ENCODE peak calls at places on chromosomes 2 and 18, in eight cellular contexts. A is type B pancreatic cell; M is fibroblast of the aortic adventitia; H is CD8-positive, alpha-beta T cell; T is epithelial cell of esophagus; I is fibroblast of lung; E is fibroblast of mammary gland; F is fibroblast of pulmonary artery. Z is an unnamed sample.

GRCh38 chr2:111924617-111925107 is 26.3 kb downstream of the MERTK start:
- DNase-seq in I (no peak), H (no peak), M (no peak), E (no peak), T (no peak), A (no peak), F (no peak), Z (no peak)

GRCh38 chr2:96906719-96907404 is 37.0 kb upstream of the SEMA4C start:
- DNase-seq in M (peak), I (peak), F (no peak), A (no peak), T (no peak), E (peak), H (no peak), Z (no peak)

GRCh38 chr2:40321224-40321623 is 130.7 kb downstream of the SLC8A1 start:
- DNase-seq in A (no peak), F (no peak), M (no peak), E (no peak), H (no peak), T (no peak), I (no peak), Z (no peak)

GRCh38 chr2:36318547-36318946 is 37.0 kb upstream of the CRIM1 start:
- DNase-seq in E (peak), I (no peak), T (no peak), M (peak), F (peak), A (no peak), H (no peak), Z (no peak)

GRCh38 chr18:63291278-63291677 is 28.3 kb downstream of the BCL2 start:
- DNase-seq in I (no peak), T (no peak), E (no peak), F (no peak), H (no peak), A (no peak), M (no peak), Z (no peak)

GRCh38 chr2:237223208-237223861 is 137.6 kb downstream of the COPS8 start:
- DNase-seq in E (peak), I (peak), M (peak), T (peak), A (no peak), H (no peak), F (peak), Z (no peak)

GRCh38 chr2:238082151-238082550 is 18.0 kb upstream of the ESPNL start:
- DNase-seq in M (no peak), I (no peak), F (no peak), T (no peak), A (peak), H (no peak), E (no peak), Z (no peak)

GRCh38 chr18:24801011-24801410 is 340.6 kb downstream of the HRH4 start:
- DNase-seq in E (no peak), H (no peak), F (no peak), M (no peak), A (no peak), T (no peak), I (no peak), Z (no peak)

GRCh38 chr2:237453671-237454070 is 33.4 kb upstream of the MLPH start:
- DNase-seq in A (no peak), T (no peak), I (no peak), F (no peak), M (no peak), E (no peak), H (no peak), Z (no peak)

GRCh38 chr2:175595139-175595538 is 406.9 kb downstream of the LNPK start:
- DNase-seq in I (no peak), M (no peak), E (no peak), T (no peak), A (no peak), H (no peak), F (no peak), Z (no peak)

GRCh38 chr2:235859651-235860050 is 308.5 kb downstream of the GBX2 start:
- DNase-seq in H (no peak), I (no peak), E (no peak), A (no peak), T (no peak), F (peak), M (peak), Z (no peak)

GRCh38 chr18:68438983-68439382 is 275.9 kb downstream of the TMX3 start:
- DNase-seq in H (no peak), E (peak), M (peak), I (peak), A (no peak), T (peak), F (peak), Z (no peak)

GRCh38 chr2:174835797-174836255 is 71.6 kb upstream of the CHRNA1 start:
- DNase-seq in E (peak), I (peak), T (peak), H (no peak), M (peak), A (no peak), F (peak), Z (no peak)

GRCh38 chr2:237418300-237418699 is 4.3 kb upstream of the COL6A3 start:
- DNase-seq in M (peak), A (no peak), H (no peak), F (peak), E (peak), I (no peak), T (no peak), Z (no peak)

GRCh38 chr2:190763901-190764514 is 115.1 kb downstream of the NAB1 start:
- DNase-seq in A (no peak), E (peak), H (no peak), I (no peak), M (no peak), F (peak), T (peak), Z (no peak)

GRCh38 chr18:21291106-21291505 is 49.1 kb downstream of the GREB1L start:
- DNase-seq in I (no peak), H (no peak), E (no peak), F (no peak), T (peak), A (no peak), M (no peak), Z (no peak)

GRCh38 chr18:35948080-35948479 is 24.4 kb upstream of the RMP24 start:
- DNase-seq in M (no peak), E (no peak), H (no peak), A (no peak), F (no peak), I (no peak), T (no peak), Z (no peak)

GRCh38 chr2:10240161-10240681 is 62.5 kb upstream of the HPCAL1 start:
- DNase-seq in E (no peak), I (no peak), A (peak), F (no peak), M (no peak), H (no peak), T (no peak), Z (no peak)

GRCh38 chr18:55968550-55968949 is 380.6 kb upstream of the TCF4 start:
- DNase-seq in M (no peak), E (peak), F (no peak), H (no peak), T (peak), A (no peak), I (no peak), Z (no peak)

GRCh38 chr18:23067236-23067635 is 68.0 kb upstream of the CABLES1 start:
- DNase-seq in M (no peak), F (no peak), E (peak), A (no peak), T (peak), I (peak), H (no peak), Z (no peak)

GRCh38 chr2:121427187-121427689 is 103.4 kb upstream of the RNU4ATAC start:
- DNase-seq in H (no peak), T (no peak), F (peak), E (peak), I (no peak), M (peak), A (no peak), Z (no peak)

GRCh38 chr2:162926907-162927306 is 88.3 kb upstream of the KCNH7 start:
- DNase-seq in I (no peak), A (no peak), F (no peak), T (no peak), H (no peak), E (no peak), M (no peak), Z (no peak)

GRCh38 chr2:39615675-39616074 is 50.0 kb upstream of the TMEM178A start:
- DNase-seq in F (no peak), A (no peak), H (no peak), M (no peak), T (no peak), E (no peak), I (no peak), Z (no peak)

GRCh38 chr2:134683561-134684112 is 35.2 kb downstream of the TMEM163 start:
- DNase-seq in M (peak), T (peak), F (peak), I (no peak), A (no peak), E (peak), H (no peak), Z (no peak)

GRCh38 chr2:109170645-109171044 is 41.6 kb downstream of the SH3RF3 start:
- DNase-seq in E (no peak), T (no peak), I (no peak), A (no peak), M (no peak), F (no peak), H (no peak), Z (no peak)

GRCh38 chr18:62128157-62128556 is 58.7 kb downstream of the PIGN start:
- DNase-seq in M (peak), H (no peak), A (no peak), F (peak), E (peak), T (peak), I (peak), Z (no peak)

GRCh38 chr2:208142925-208143799 is 2.8 kb downstream of the CRYGB start:
- DNase-seq in T (no peak), F (no peak), A (no peak), I (no peak), M (no peak), E (no peak), H (no peak), Z (no peak)

GRCh38 chr2:1910562-1911256 is 166.4 kb upstream of the PXDN start:
- DNase-seq in I (no peak), H (no peak), A (no peak), M (peak), F (peak), E (peak), T (no peak), Z (no peak)

GRCh38 chr2:23563673-23564617 is 179.0 kb downstream of the KLHL29 start:
- DNase-seq in T (peak), A (no peak), E (peak), M (peak), I (peak), F (peak), H (no peak), Z (no peak)

GRCh38 chr2:60550151-60550983 is 3.1 kb downstream of the BCL11A start:
- DNase-seq in F (peak), M (peak), H (no peak), T (peak), A (no peak), E (peak), I (peak), Z (peak)

GRCh38 chr2:46737577-46737976 is 178.0 kb downstream of the MCFD2 start:
- DNase-seq in A (no peak), E (peak), H (no peak), F (peak), T (peak), M (peak), I (peak), Z (no peak)

GRCh38 chr2:23351388-23352141 is 33.4 kb upstream of the KLHL29 start:
- DNase-seq in I (peak), E (peak), H (no peak), T (peak), F (peak), A (peak), M (peak), Z (peak)

GRCh38 chr2:120461546-120462537 is 115.9 kb downstream of the INHBB start:
- DNase-seq in M (no peak), T (no peak), I (no peak), H (no peak), A (no peak), F (no peak), E (no peak), Z (no peak)

GRCh38 chr18:47288741-47289140 is 37.3 kb upstream of the SKOR2 start:
- DNase-seq in T (no peak), A (no peak), I (no peak), H (no peak), E (no peak), F (no peak), M (no peak), Z (no peak)

GRCh38 chr18:61173579-61173978 is 159.7 kb upstream of the CDH20 start:
- DNase-seq in H (no peak), F (no peak), A (no peak), E (no peak), T (peak), I (no peak), M (no peak), Z (no peak)

DNA sequence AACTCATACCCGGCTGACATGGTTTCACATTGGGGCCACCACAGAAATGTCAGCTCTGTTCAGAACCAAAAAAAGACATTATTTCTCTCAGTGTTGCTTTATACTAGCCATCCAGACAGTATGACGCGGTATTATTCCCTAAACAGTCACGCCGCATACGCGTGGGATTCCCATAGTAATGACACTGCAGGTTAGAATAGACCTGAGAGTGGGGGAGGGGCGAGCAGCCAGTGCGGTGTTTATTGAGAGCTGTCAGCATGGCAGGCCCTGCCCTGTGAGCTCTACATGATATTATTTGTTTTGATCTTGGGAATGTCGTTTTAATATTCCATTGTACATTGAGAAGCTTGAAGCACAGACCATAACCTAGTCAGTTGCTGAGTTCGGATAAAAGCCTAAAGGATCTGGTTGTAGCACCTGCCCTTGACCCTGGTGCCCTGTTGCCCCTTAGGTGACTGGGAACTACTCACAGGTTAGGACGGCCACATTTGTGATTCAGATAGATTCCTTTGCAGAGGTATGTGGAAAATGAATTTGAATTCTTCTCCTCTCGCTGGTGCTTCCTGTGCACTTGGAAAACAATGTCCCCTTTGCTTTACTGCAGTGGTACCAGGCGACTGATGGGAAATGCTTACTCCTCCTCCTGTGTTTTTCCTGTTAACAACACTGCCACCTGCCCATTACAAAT is 150.1 kb downstream of the ARHGAP28 start:
- DNase-seq in H (no peak), I (no peak), E (no peak), A (no peak), M (no peak), F (no peak), T (no peak), Z (no peak)
- TF ChIP-seq CTCF in H (no peak), I (no peak), E (no peak), A (no peak), M (no peak), F (no peak), T (no peak), Z (no peak)

DNA sequence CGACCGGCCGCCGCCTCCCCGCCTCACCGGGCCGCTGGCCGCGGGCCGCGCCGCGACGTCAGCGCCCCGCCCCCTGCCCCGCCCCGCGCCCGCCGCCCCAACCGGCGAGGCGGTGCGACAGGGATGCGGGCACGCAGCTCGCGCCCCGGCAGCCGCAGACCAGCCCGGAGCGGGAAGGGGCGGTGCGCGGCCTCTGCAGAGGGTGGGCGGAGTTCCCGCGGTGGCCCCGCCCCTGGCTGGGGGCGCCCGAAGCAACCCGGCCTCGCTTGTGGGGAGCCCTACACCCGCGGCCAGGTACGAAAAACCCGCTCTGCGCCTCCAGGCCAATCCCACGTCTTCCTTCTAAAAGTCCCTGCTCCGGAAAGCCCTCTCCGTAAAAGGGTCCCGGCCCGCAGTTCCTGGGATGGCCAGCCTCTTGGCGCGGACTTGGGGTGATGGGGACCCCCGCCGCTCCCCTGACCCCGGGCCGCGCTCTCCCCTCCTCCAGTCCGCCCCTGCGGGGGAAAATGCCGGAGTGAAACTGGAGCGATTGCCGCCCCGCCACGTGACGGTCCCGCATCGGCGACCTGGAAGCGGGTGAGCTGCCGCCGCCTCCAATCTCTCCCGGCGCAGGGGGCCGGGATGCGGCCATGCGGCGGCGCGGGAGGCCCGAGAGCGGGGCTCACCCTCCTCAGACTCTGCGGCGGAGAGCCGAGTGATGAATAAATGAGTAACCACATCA is at the start of gene RAB11FIP5:
- DNase-seq in M (peak), T (peak), E (peak), I (peak), A (peak), H (peak), F (peak), Z (peak)
- TF ChIP-seq CTCF in M (no peak), T (no peak), E (no peak), I (no peak), A (peak), H (no peak), F (no peak), Z (no peak)

GRCh38 chr2:45732436-45732835 is 81.0 kb downstream of the PRKCE start:
- DNase-seq in A (no peak), F (no peak), H (no peak), T (no peak), E (no peak), I (no peak), M (no peak), Z (no peak)

GRCh38 chr2:45729753-45730512 is 78.5 kb downstream of the PRKCE start:
- DNase-seq in M (no peak), H (no peak), A (no peak), T (peak), I (no peak), E (no peak), F (no peak), Z (peak)

GRCh38 chr2:45732946-45733345 is 81.5 kb downstream of the PRKCE start:
- DNase-seq in E (no peak), T (no peak), A (no peak), M (no peak), H (no peak), I (no peak), F (no peak), Z (no peak)

GRCh38 chr2:45728458-45728942 is 77.0 kb downstream of the PRKCE start:
- DNase-seq in T (no peak), F (no peak), M (no peak), H (no peak), A (no peak), E (no peak), I (no peak), Z (peak)

DNA sequence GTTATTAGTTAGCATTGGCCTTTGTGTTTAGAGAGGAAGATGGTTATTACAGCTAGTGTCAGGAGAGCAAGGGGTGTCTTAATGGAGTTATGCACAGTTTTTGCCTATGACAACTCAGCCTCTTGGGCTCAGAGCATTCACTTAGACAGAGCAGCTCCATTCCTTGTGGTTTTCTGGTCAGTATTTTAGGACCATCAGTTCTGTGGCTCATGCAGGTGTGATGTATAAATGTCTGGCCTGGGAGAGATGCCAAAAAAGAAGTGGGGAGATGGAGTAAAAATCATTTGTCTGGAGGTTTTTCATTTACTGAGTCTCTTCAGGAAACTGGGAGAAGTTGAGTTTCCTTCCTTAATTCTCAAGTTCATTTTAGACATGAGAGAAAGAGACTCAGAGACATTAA is 79.7 kb downstream of the PRKCE start:
- DNase-seq in E (no peak), F (no peak), A (no peak), I (no peak), T (no peak), M (no peak), H (no peak), Z (no peak)
- TF ChIP-seq CTCF in E (no peak), F (no peak), A (no peak), I (no peak), T (no peak), M (no peak), H (no peak), Z (no peak)

GRCh38 chr18:57910817-57911216 is 107.7 kb upstream of the ATP8B1 start:
- DNase-seq in T (no peak), H (no peak), E (no peak), M (no peak), F (no peak), A (no peak), I (no peak), Z (no peak)
- TF ChIP-seq CTCF in T (peak), H (no peak), E (peak), M (peak), F (peak), A (peak), I (peak), Z (no peak)

DNA sequence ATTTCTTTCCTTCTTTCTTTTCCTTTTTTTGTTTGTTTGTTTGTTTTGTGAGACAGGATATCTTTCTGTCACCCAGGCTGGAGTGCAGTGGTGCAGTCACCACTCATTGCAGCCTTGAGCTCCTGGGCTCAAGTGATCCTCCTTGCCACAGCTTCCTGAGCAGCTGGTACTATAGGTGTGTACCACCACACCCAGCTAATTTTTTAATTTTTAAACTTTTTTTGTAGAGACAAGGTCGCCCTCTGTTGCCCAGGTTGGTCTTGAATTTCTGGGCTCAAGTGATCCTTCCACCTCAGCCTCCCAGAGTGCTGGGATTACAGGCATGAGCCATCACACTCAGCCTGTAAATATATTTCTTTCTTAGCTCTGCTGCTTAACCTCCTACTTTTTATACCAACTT is 83.4 kb upstream of the CYP20A1 start:
- DNase-seq in E (no peak), T (no peak), H (no peak), A (no peak), F (no peak), I (no peak), M (no peak), Z (no peak)
- TF ChIP-seq CTCF in E (no peak), T (no peak), H (no peak), A (no peak), F (no peak), I (no peak), M (no peak), Z (no peak)

GRCh38 chr18:33440384-33441043 is at the start of gene CCDC178:
- DNase-seq in F (peak), E (no peak), A (peak), H (no peak), T (no peak), M (peak), I (peak), Z (no peak)
- TF ChIP-seq CTCF in F (no peak), E (no peak), A (peak), H (no peak), T (no peak), M (no peak), I (no peak), Z (no peak)